ENCODE peak calls at places on chromosomes 7 and 10, in four cellular contexts. V is tibial artery, T is aorta, K is left ventricle myocardium inferior. U is an unnamed sample.

GRCh38 chr10:15211464-15211979 is 43.0 kb upstream of the NMT2 start:
- DNase-seq in V (no peak), T (no peak), K (no peak), U (no peak)

GRCh38 chr10:28970231-28970630 is 292.9 kb downstream of the BAMBI start:
- DNase-seq in V (no peak), T (no peak), K (no peak), U (no peak)

GRCh38 chr10:70358446-70358845 is 24.0 kb downstream of the LRRC20 start:
- DNase-seq in V (no peak), T (peak; percentile 42), K (no peak), U (no peak)

GRCh38 chr7:107043916-107044346 is 574 bp upstream of the PRKAR2B start:
- DNase-seq in V (no peak), T (no peak), K (no peak), U (no peak)

GRCh38 chr7:31957090-31957720 is 113.0 kb downstream of the PDE1C start:
- DNase-seq in V (no peak), T (no peak), K (no peak), U (no peak)

GRCh38 chr10:88157981-88158465 is 294.6 kb downstream of the PTEN start:
- DNase-seq in V (peak; percentile 41), T (no peak), K (no peak), U (no peak)

GRCh38 chr10:71737356-71738172 is 18.0 kb upstream of the C10orf105 start:
- DNase-seq in V (no peak), T (no peak), K (no peak), U (no peak)

GRCh38 chr7:35889001-35889400 is 88.1 kb downstream of the SEPTIN7 start:
- DNase-seq in V (no peak), T (no peak), K (no peak), U (no peak)

GRCh38 chr7:80183900-80184685 is 49.5 kb downstream of the GNAI1 start:
- DNase-seq in V (no peak), T (peak; percentile 49), K (no peak), U (no peak)

GRCh38 chr10:104274762-104275721 is 6.1 kb downstream of the GSTO2 start:
- DNase-seq in V (no peak), T (peak; percentile 78), K (no peak), U (no peak)

GRCh38 chr7:128172151-128172550 is 68.9 kb upstream of the LEP start:
- DNase-seq in V (no peak), T (no peak), K (no peak), U (no peak)

GRCh38 chr10:76037531-76037930 is 606.1 kb downstream of the LRMDA start:
- DNase-seq in V (no peak), T (no peak), K (no peak), U (no peak)

GRCh38 chr10:72784551-72785421 is 92.8 kb downstream of the MCU start:
- DNase-seq in V (peak; percentile 27), T (peak; percentile 84), K (peak; percentile 40), U (peak; percentile 17)

GRCh38 chr10:91587710-91588638 is 44.9 kb downstream of the PPP1R3C start:
- DNase-seq in V (peak; percentile 46), T (no peak), K (no peak), U (no peak)

GRCh38 chr7:118311121-118311803 is 86.8 kb downstream of the ANKRD7 start:
- DNase-seq in V (no peak), T (no peak), K (no peak), U (no peak)

GRCh38 chr10:23439452-23439919 is 611 bp downstream of the OTUD1 start:
- DNase-seq in V (no peak), T (no peak), K (peak; percentile 41), U (no peak)

GRCh38 chr7:71133232-71133622 is 1.3 kb downstream of the GALNT17 start:
- DNase-seq in V (no peak), T (no peak), K (no peak), U (no peak)

GRCh38 chr7:121076350-121077164 is 88.0 kb downstream of the CPED1 start:
- DNase-seq in V (no peak), T (no peak), K (no peak), U (no peak)

GRCh38 chr10:75600833-75601232 is 169.4 kb downstream of the LRMDA start:
- DNase-seq in V (no peak), T (no peak), K (no peak), U (no peak)

GRCh38 chr10:76492026-76492425 is 1060.6 kb downstream of the LRMDA start:
- DNase-seq in V (no peak), T (no peak), K (no peak), U (no peak)

GRCh38 chr7:137998250-137998649 is 3.6 kb downstream of the CREB3L2 start:
- DNase-seq in V (no peak), T (no peak), K (no peak), U (no peak)

GRCh38 chr7:143355450-143356385 is 6.8 kb downstream of the FAM131B start:
- DNase-seq in V (no peak), T (no peak), K (no peak), U (no peak)

GRCh38 chr7:50713357-50713965 is 69.2 kb downstream of the GRB10 start:
- DNase-seq in V (no peak), T (no peak), K (no peak), U (no peak)

GRCh38 chr10:13056461-13057077 is 43.4 kb upstream of the OPTN start:
- DNase-seq in V (no peak), T (no peak), K (no peak), U (no peak)

GRCh38 chr10:24415455-24416169 is 206.7 kb downstream of the KIAA1217 start:
- DNase-seq in V (peak; percentile 53), T (peak; percentile 84), K (peak; percentile 91), U (no peak)

GRCh38 chr10:32985781-32986350 is 27.8 kb upstream of the ITGB1 start:
- DNase-seq in V (no peak), T (no peak), K (no peak), U (no peak)

GRCh38 chr10:12501851-12502525 is 152.6 kb downstream of the CAMK1D start:
- DNase-seq in V (no peak), T (peak; percentile 45), K (peak; percentile 25), U (no peak)

GRCh38 chr7:27774717-27775328 is 34.9 kb downstream of the TAX1BP1 start:
- DNase-seq in V (no peak), T (no peak), K (no peak), U (peak; percentile 13)

GRCh38 chr7:139635521-139636240 is 112.2 kb downstream of the CLEC2L start:
- DNase-seq in V (no peak), T (no peak), K (no peak), U (no peak)

GRCh38 chr10:127570036-127570435 is 20.9 kb downstream of the NPS start:
- DNase-seq in V (no peak), T (no peak), K (no peak), U (no peak)

GRCh38 chr7:136086712-136087111 is 109.6 kb upstream of the MTPN start:
- DNase-seq in V (peak; percentile 54), T (no peak), K (no peak), U (peak; percentile 30)

GRCh38 chr7:158991824-158992621 is 135.7 kb downstream of the DYNC2I1 start:
- DNase-seq in V (no peak), T (no peak), K (no peak), U (no peak)

GRCh38 chr10:72659694-72660093 is 32.2 kb upstream of the MCU start:
- DNase-seq in V (no peak), T (no peak), K (no peak), U (no peak)

GRCh38 chr7:30815016-30815854 is 44.0 kb downstream of the MINDY4 start:
- DNase-seq in V (peak; percentile 75), T (peak; percentile 86), K (peak; percentile 50), U (no peak)

GRCh38 chr10:102408728-102409603 is 9.6 kb downstream of the PSD start:
- DNase-seq in V (no peak), T (peak; percentile 81), K (no peak), U (no peak)

GRCh38 chr10:102411341-102412255 is 7.0 kb downstream of the PSD start:
- DNase-seq in V (no peak), T (no peak), K (no peak), U (no peak)

GRCh38 chr10:102410427-102411073 is 8.0 kb downstream of the PSD start:
- DNase-seq in V (no peak), T (no peak), K (no peak), U (no peak)

GRCh38 chr10:102408081-102408727 is 10.4 kb downstream of the PSD start:
- DNase-seq in V (no peak), T (no peak), K (no peak), U (no peak)

DNA sequence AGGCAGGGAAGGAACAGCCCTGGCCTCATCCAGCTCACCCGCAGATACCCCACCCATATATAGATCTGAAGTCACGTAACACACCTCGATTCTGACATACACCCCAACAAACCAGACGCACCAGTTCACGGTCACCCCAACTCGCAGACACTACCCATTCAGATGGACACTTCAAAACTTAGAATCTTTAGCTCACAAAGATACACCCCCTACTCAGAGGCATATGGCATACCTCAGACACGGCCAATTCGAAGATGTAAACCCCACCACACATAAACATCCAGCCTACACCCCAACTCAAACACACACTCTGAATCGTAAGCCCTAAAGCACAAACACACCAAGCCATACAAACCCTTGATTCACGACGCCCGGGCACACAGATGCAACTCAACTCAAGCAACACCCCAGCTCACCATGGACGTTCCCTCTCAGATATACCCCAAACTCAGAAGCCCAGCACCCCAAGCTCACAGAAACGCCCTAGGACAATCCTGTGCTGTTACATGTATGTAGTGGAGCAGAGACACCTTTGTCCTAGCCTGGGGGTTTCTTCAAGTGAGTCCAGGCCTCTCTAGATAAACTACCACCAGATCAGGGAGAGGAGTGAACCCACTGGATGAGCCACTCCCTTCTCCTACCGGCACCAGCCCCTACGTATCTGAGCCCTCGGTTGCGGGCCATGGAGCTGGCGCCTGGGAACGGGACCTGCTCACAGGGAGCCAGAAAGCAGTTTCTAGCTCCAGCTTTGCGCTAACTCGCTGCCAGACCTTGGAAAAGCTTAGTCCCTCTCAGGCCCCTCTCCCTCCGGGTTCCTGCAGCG is 8.8 kb downstream of the PSD start:
- DNase-seq in V (no peak), T (no peak), K (no peak), U (no peak)
- H3K4me3 ChIP-seq in V (no peak overlapping the region), T (no peak overlapping the region), K (peak overlapping the region; percentile 61), U (peak overlapping the region; percentile 53)

GRCh38 chr7:47636693-47637175 is 54.8 kb upstream of the TNS3 start:
- DNase-seq in V (no peak), T (no peak), K (peak; percentile 33), U (no peak)
- H3K4me3 ChIP-seq in V (no peak overlapping the region), T (no peak overlapping the region), K (no peak overlapping the region), U (peak overlapping the region; percentile 53)

GRCh38 chr7:104208421-104208780 is 588 bp upstream of the ORC5 start:
- DNase-seq in V (no peak), T (no peak), K (no peak), U (no peak)
- H3K4me3 ChIP-seq in V (peak overlapping the region; percentile 85), T (peak overlapping the region; percentile 78), K (peak overlapping the region; percentile 95), U (peak overlapping the region; percentile 90)

GRCh38 chr10:114624941-114625780 is 32.9 kb downstream of the ABLIM1 start:
- DNase-seq in V (no peak), T (no peak), K (no peak), U (no peak)

GRCh38 chr10:114623661-114624294 is 34.3 kb downstream of the ABLIM1 start:
- DNase-seq in V (peak; percentile 41), T (no peak), K (no peak), U (no peak)

GRCh38 chr10:114626841-114627240 is 31.2 kb downstream of the ABLIM1 start:
- DNase-seq in V (no peak), T (no peak), K (no peak), U (no peak)

GRCh38 chr10:114624422-114624821 is 33.7 kb downstream of the ABLIM1 start:
- DNase-seq in V (no peak), T (no peak), K (no peak), U (no peak)

DNA sequence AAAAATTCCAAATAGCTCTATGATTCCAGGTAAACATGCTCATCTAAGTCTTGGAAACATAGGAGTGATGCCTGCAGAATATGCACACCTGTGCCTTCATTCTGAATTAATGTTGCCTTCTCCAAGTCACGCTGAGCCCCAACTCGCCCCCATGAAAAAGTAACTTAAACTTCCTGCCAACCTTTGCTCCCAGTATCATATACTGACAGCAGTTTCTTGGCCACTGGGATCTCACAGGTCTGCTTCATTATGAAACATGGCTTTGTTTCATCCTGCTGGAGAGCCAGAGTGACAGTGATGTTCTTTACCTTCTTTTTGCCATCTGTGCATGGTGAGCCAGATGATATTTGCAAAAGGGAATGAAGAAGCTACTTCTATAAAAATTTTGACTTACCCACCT is 34.9 kb downstream of the ABLIM1 start:
- DNase-seq in V (no peak), T (no peak), K (no peak), U (no peak)
- H3K4me3 ChIP-seq in V (no peak overlapping the region), T (no peak overlapping the region), K (peak overlapping the region; percentile 76), U (no peak overlapping the region)